ENCODE peak calls at places on chromosomes 6 and 20, in four cellular contexts. One of them, this sample, is unnamed.
A peak's percentile ranks its signal among the peaks of the same experiment; 100 is the strongest.

GRCh38 chr6:43791752-43792422 is 21.9 kb downstream of the VEGFA start:
- DNase-seq in sigmoid colon: no peak
- DNase-seq in GM23248: no peak
- DNase-seq in HCT116: no peak
- DNase-seq in this sample: no peak

GRCh38 chr6:43276180-43277082 is 21.6 kb upstream of the SLC22A7 start:
- DNase-seq in GM23248: peak; percentile 27
- DNase-seq in HCT116: no peak
- DNase-seq in sigmoid colon: no peak
- DNase-seq in this sample: no peak

GRCh38 chr6:141421378-141421777 is 711.3 kb upstream of the GJE1 start:
- DNase-seq in HCT116: peak; percentile 8
- DNase-seq in sigmoid colon: no peak
- DNase-seq in GM23248: peak; percentile 91
- DNase-seq in this sample: no peak

GRCh38 chr6:31952140-31952805 is 6.4 kb downstream of the CFB start:
- DNase-seq in sigmoid colon: peak; percentile 76
- DNase-seq in HCT116: no peak
- DNase-seq in GM23248: peak; percentile 81
- DNase-seq in this sample: peak; percentile 73

GRCh38 chr6:163529605-163530004 is 115.1 kb downstream of the QKI start:
- DNase-seq in sigmoid colon: no peak
- DNase-seq in GM23248: peak; percentile 93
- DNase-seq in HCT116: no peak
- DNase-seq in this sample: no peak

GRCh38 chr6:146441907-146442306 is 101.7 kb upstream of the RAB32 start:
- DNase-seq in sigmoid colon: no peak
- DNase-seq in GM23248: no peak
- DNase-seq in HCT116: no peak
- DNase-seq in this sample: no peak

GRCh38 chr6:158322724-158323560 is 10.7 kb downstream of the TULP4 start:
- DNase-seq in HCT116: no peak
- DNase-seq in GM23248: peak; percentile 75
- DNase-seq in sigmoid colon: no peak
- DNase-seq in this sample: no peak

GRCh38 chr6:75505426-75505825 is 11.8 kb upstream of the FILIP1 start:
- DNase-seq in GM23248: no peak
- DNase-seq in HCT116: no peak
- DNase-seq in sigmoid colon: no peak
- DNase-seq in this sample: no peak

GRCh38 chr6:118567974-118568373 is 19.9 kb downstream of the PLN start:
- DNase-seq in HCT116: no peak
- DNase-seq in sigmoid colon: no peak
- DNase-seq in GM23248: no peak
- DNase-seq in this sample: no peak

GRCh38 chr6:91387290-91388062 is 800.6 kb upstream of the MAP3K7 start:
- DNase-seq in sigmoid colon: no peak
- DNase-seq in HCT116: no peak
- DNase-seq in GM23248: no peak
- DNase-seq in this sample: no peak

GRCh38 chr6:36245572-36246031 is 24.3 kb upstream of the PNPLA1 start:
- DNase-seq in sigmoid colon: no peak
- DNase-seq in GM23248: no peak
- DNase-seq in HCT116: no peak
- DNase-seq in this sample: no peak

GRCh38 chr6:106591111-106591825 is 38.0 kb downstream of the RTN4IP1 start:
- DNase-seq in sigmoid colon: no peak
- DNase-seq in GM23248: peak; percentile 89
- DNase-seq in HCT116: no peak
- DNase-seq in this sample: no peak

GRCh38 chr6:132814716-132815570 is 574 bp downstream of the RPS12 start:
- DNase-seq in GM23248: peak; percentile 43
- DNase-seq in sigmoid colon: no peak
- DNase-seq in HCT116: no peak
- DNase-seq in this sample: no peak

GRCh38 chr20:19211661-19212523 is 550 bp upstream of the SLC24A3 start:
- DNase-seq in GM23248: peak; percentile 17
- DNase-seq in HCT116: no peak
- DNase-seq in sigmoid colon: peak; percentile 78
- DNase-seq in this sample: no peak

GRCh38 chr6:151869345-151869744 is 61.9 kb downstream of the ESR1 start:
- DNase-seq in sigmoid colon: no peak
- DNase-seq in HCT116: no peak
- DNase-seq in GM23248: peak; percentile 38
- DNase-seq in this sample: no peak

GRCh38 chr6:140970485-140970884 is 1162.2 kb upstream of the GJE1 start:
- DNase-seq in sigmoid colon: no peak
- DNase-seq in HCT116: no peak
- DNase-seq in GM23248: peak; percentile 65
- DNase-seq in this sample: no peak

GRCh38 chr6:149164199-149164745 is 153.2 kb upstream of the TAB2 start:
- DNase-seq in HCT116: no peak
- DNase-seq in GM23248: no peak
- DNase-seq in sigmoid colon: no peak
- DNase-seq in this sample: no peak

GRCh38 chr6:63649847-63650265 is 14.3 kb downstream of the PHF3 start:
- DNase-seq in GM23248: no peak
- DNase-seq in sigmoid colon: no peak
- DNase-seq in HCT116: no peak
- DNase-seq in this sample: no peak

GRCh38 chr20:2652724-2653510 is 485 bp downstream of the NOP56 start:
- DNase-seq in GM23248: peak; percentile 63
- DNase-seq in HCT116: no peak
- DNase-seq in sigmoid colon: no peak
- DNase-seq in this sample: no peak

DNA sequence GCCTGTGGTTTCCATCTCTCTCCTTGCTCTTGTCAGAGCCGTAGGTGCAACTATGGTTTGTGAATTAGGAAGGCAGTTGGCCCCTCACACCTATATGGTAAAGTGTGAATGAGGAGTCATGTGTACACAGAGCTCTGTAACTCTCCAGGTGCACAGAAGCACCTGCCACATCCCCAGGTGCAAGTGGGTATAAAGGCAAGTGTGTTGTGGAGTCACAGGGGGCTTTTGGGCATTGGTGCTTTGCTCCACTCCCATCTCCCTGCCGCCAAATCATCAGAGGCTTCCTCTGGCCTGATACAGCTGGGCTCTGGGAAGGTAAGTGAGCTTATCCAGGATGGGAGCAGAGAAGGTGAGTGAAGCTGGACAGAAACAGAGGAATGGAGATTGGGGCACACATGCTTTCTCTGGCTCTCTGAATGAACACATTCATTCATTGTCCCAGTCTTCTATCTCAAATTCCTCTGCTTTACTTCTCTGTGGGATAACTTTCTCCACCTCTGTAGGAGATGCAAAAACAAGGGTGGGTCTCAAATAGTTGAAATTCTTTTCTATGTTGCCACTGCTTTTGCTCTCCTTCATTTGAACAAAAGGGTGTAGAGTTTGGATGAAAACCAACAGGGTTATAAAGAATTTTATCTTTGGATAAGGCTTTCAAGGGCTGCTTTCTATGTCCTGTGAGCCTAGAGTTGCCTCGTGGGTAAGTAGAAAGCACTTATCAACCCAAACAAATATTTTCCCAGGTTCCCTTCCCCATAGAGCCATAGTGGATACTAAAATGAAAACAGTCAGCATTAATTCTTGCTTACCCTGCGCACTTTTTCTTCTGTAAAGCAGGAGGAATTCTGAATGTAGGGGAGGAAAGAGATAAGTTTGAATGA is 45.0 kb upstream of the RIPOR2 start:
- DNase-seq in sigmoid colon: no peak
- DNase-seq in HCT116: no peak
- DNase-seq in GM23248: peak; percentile 16
- DNase-seq in this sample: no peak
- H3K4me3 ChIP-seq in sigmoid colon: no peak overlapping the region
- H3K4me3 ChIP-seq in HCT116: no peak overlapping the region
- H3K4me3 ChIP-seq in GM23248: peak overlapping the region; percentile 18
- H3K4me3 ChIP-seq in this sample: no peak overlapping the region

DNA sequence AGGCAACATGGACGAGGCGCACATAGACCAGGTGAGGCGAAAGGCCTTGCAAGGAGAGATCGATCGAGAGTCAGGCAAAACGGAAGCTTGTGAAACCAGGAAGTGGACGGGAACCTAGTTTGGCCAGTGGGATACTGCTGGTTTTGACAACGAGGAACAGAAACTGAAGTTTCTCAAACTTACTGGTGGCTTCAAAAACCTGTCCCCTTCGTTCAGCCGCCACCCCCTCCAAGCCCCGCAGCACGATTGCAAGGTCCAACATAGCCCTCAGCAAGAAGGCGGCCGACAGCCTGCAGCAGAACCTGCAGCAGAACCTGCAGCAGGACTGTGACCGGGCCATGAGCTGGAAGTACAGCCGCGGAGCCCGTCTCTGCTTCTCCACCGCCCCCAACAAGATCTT is 238.0 kb downstream of the KHDC1L start:
- DNase-seq in HCT116: no peak
- DNase-seq in sigmoid colon: no peak
- DNase-seq in GM23248: no peak
- DNase-seq in this sample: no peak
- H3K27ac ChIP-seq in HCT116: no peak overlapping the region
- H3K27ac ChIP-seq in sigmoid colon: no peak overlapping the region
- H3K27ac ChIP-seq in GM23248: no peak overlapping the region
- H3K27ac ChIP-seq in this sample: no peak overlapping the region

DNA sequence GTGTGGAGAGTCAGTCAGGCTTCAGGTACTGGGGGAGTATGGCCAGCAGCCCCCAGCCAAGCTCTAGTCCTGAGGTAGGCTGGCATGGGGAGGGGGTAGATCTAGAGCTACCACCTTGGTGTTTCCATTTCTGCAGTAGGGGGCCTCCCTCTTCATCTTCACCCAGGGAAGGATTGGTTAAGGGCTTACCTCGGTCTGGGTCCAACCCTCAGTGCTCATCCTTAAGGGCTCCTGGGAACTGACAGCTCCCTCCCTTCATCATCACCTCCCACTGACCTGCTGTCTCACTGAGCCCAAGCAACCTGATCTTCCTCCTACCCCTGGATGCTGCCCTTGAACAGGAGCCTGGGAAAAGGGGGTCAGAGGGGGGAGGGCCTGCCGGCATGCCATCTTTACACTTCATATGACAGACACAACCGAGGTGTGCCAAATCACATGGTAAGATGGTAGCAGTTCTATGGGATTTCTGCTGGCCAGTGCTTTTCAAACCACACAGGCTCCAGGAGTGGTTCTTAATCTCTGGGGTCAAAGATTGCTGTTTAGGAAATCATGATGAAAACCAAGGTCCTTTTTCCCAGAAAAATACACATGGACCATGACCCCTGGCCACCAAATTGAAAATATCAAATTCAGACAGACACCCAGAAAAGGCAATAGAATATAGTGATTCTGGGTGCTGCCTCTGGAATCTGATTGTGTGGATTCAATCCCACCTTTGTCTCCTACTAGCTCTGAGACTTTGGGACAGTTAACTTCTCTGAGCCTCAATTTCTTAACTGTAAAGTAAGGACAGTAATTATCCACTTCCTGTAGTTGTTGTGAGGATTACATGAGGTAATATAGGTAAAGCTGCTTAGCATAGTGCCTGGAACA is 3.0 kb downstream of the TP53INP2 start:
- DNase-seq in sigmoid colon: no peak
- DNase-seq in GM23248: no peak
- DNase-seq in HCT116: no peak
- DNase-seq in this sample: no peak
- H3K4me3 ChIP-seq in sigmoid colon: no peak overlapping the region
- H3K4me3 ChIP-seq in GM23248: no peak overlapping the region
- H3K4me3 ChIP-seq in HCT116: no peak overlapping the region
- H3K4me3 ChIP-seq in this sample: no peak overlapping the region

GRCh38 chr20:53923745-53924369 is 146.5 kb downstream of the BCAS1 start:
- DNase-seq in GM23248: no peak
- DNase-seq in HCT116: no peak
- DNase-seq in sigmoid colon: no peak
- DNase-seq in this sample: peak; percentile 28

GRCh38 chr20:53927990-53928389 is 142.4 kb downstream of the BCAS1 start:
- DNase-seq in GM23248: no peak
- DNase-seq in sigmoid colon: no peak
- DNase-seq in HCT116: no peak
- DNase-seq in this sample: no peak

GRCh38 chr20:53926428-53927028 is 143.9 kb downstream of the BCAS1 start:
- DNase-seq in HCT116: no peak
- DNase-seq in sigmoid colon: no peak
- DNase-seq in GM23248: peak; percentile 99
- DNase-seq in this sample: no peak

GRCh38 chr20:53922901-53923314 is 147.5 kb downstream of the BCAS1 start:
- DNase-seq in HCT116: no peak
- DNase-seq in GM23248: peak; percentile 64
- DNase-seq in sigmoid colon: no peak
- DNase-seq in this sample: peak; percentile 47

GRCh38 chr20:53925651-53926401 is 144.6 kb downstream of the BCAS1 start:
- DNase-seq in sigmoid colon: no peak
- DNase-seq in GM23248: no peak
- DNase-seq in HCT116: no peak
- DNase-seq in this sample: no peak
- H3K27ac ChIP-seq in sigmoid colon: no peak overlapping the region
- H3K27ac ChIP-seq in GM23248: peak overlapping the region; percentile 86
- H3K27ac ChIP-seq in HCT116: no peak overlapping the region
- H3K27ac ChIP-seq in this sample: no peak overlapping the region

DNA sequence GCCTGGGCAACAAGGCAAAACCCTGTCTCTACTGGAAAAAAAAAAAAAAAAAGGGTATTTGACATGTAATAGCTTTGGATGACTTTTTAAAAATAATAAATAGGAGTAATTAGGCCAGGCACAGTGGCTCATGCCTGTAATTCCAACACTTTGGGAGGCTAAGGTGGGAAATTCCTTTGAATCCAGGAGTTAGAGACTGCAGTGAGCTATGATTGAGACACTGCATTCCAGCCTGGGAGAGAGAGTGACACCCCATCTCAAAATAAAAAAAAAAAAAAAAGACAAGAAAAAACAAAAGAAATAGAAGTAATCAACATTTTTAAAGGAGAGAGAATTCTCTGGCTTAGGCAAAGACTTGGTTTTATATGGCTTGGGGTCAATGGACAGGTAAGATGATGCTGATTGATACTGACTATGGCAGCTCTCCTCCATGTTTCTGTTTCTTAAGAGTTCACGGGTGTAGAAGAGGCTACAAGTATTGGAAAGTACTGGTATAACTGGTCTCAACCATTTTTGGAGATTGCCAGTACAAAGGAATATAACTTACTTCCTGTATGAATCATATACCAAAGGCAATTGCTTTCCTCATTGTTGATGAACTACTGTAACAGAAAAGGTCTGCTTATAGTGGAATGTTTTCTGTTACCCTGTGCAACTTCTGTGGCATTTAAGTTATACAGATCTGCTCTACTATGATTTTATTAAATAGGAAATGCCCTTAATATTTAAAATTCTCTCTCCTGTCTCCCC is 10.1 kb downstream of the MAP3K5 start:
- DNase-seq in HCT116: no peak
- DNase-seq in GM23248: peak; percentile 67
- DNase-seq in sigmoid colon: no peak
- DNase-seq in this sample: no peak
- H3K4me3 ChIP-seq in HCT116: no peak overlapping the region
- H3K4me3 ChIP-seq in GM23248: no peak overlapping the region
- H3K4me3 ChIP-seq in sigmoid colon: no peak overlapping the region
- H3K4me3 ChIP-seq in this sample: no peak overlapping the region

DNA sequence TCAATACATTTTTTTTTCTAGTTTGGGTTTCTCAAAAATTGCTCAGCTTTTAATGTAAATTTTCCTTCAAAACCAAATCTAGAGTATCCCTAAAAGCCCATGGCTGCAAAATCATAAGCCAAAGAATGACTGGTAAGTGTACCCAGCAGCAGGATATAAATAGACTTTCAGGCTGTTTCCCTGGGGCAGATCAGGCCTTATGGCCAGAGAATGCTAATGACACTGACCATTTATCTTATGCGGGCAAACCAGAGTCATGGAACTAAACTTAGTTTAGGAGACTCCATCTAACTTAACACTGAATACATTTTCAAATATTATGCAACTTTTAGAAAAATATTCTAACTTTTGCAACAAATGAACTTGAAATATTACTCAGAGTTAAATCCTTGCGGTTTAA is 7.4 kb downstream of the OSER1 start:
- DNase-seq in HCT116: no peak
- DNase-seq in GM23248: peak; percentile 31
- DNase-seq in sigmoid colon: no peak
- DNase-seq in this sample: no peak
- H3K27ac ChIP-seq in HCT116: peak overlapping the region; percentile 95
- H3K27ac ChIP-seq in GM23248: peak overlapping the region; percentile 36
- H3K27ac ChIP-seq in sigmoid colon: peak overlapping the region; percentile 98
- H3K27ac ChIP-seq in this sample: peak overlapping the region; percentile 33